ENCODE peak calls at places on chromosome X, in eight cellular contexts. G, S, J, M, W, U, K and C are unnamed samples.

GRCh38 chrX:151153086-151153485 is 23.3 kb upstream of the GPR50 start:
- DNase-seq in G (no peak), S (no peak), J (no peak), M (no peak), W (no peak), U (peak), K (peak), C (no peak)

GRCh38 chrX:49644991-49645637 is 46.3 kb downstream of the GAGE1 start:
- DNase-seq in G (no peak), S (no peak), J (no peak), M (no peak), W (no peak), U (no peak), K (no peak), C (no peak)

GRCh38 chrX:48972214-48973164 is 845 bp upstream of the KCND1 start:
- DNase-seq in G (no peak), S (no peak), J (peak), M (peak), W (peak), U (peak), K (peak), C (peak)

GRCh38 chrX:13440166-13440565 is 120.3 kb upstream of the ATXN3L start:
- DNase-seq in G (no peak), S (no peak), J (no peak), M (no peak), W (no peak), U (no peak), K (no peak), C (no peak)

GRCh38 chrX:120819126-120819525 is 56.5 kb downstream of the CT47B1 start:
- DNase-seq in G (no peak), S (no peak), J (no peak), M (no peak), W (no peak), U (no peak), K (no peak), C (no peak)

GRCh38 chrX:51905711-51906110 is 12.3 kb downstream of the MAGED1 start:
- DNase-seq in G (no peak), S (no peak), J (no peak), M (no peak), W (no peak), U (no peak), K (no peak), C (no peak)

GRCh38 chrX:68828740-68829593 is at the start of gene EFNB1:
- DNase-seq in G (peak), S (peak), J (peak), M (peak), W (peak), U (peak), K (peak), C (peak)

GRCh38 chrX:40877869-40878268 is 142.5 kb upstream of the MED14 start:
- DNase-seq in G (no peak), S (peak), J (no peak), M (no peak), W (peak), U (no peak), K (no peak), C (no peak)

GRCh38 chrX:64192040-64192439 is 13.5 kb downstream of the AMER1 start:
- DNase-seq in G (no peak), S (no peak), J (no peak), M (no peak), W (no peak), U (no peak), K (no peak), C (no peak)

GRCh38 chrX:135087867-135088266 is 32.5 kb downstream of the ETDB start:
- DNase-seq in G (no peak), S (no peak), J (no peak), M (no peak), W (no peak), U (no peak), K (no peak), C (no peak)

GRCh38 chrX:14030248-14030592 is 528 bp upstream of the GEMIN8 start:
- DNase-seq in G (peak), S (no peak), J (no peak), M (no peak), W (no peak), U (no peak), K (no peak), C (no peak)

GRCh38 chrX:25009407-25009806 is 6.4 kb downstream of the ARX start:
- DNase-seq in G (no peak), S (no peak), J (no peak), M (no peak), W (no peak), U (no peak), K (no peak), C (no peak)

GRCh38 chrX:149511081-149511480 is 6.0 kb upstream of the IDS start:
- DNase-seq in G (no peak), S (peak), J (no peak), M (no peak), W (no peak), U (no peak), K (no peak), C (no peak)

GRCh38 chrX:116306218-116306617 is 130.2 kb upstream of the SLC6A14 start:
- DNase-seq in G (no peak), S (no peak), J (no peak), M (no peak), W (no peak), U (no peak), K (no peak), C (no peak)

GRCh38 chrX:2401201-2401589 is 99.6 kb downstream of the DHRSX start:
- DNase-seq in G (no peak), S (no peak), J (no peak), M (no peak), W (no peak), U (no peak), K (no peak), C (no peak)

GRCh38 chrX:119981286-119982070 is 37.9 kb upstream of the NKAP start:
- DNase-seq in G (no peak), S (peak), J (no peak), M (no peak), W (no peak), U (peak), K (peak), C (no peak)

GRCh38 chrX:77561372-77561771 is 114.2 kb downstream of the FGF16 start:
- DNase-seq in G (no peak), S (no peak), J (no peak), M (no peak), W (no peak), U (no peak), K (no peak), C (no peak)

GRCh38 chrX:13398073-13398823 is 78.4 kb upstream of the ATXN3L start:
- DNase-seq in G (peak), S (peak), J (no peak), M (no peak), W (no peak), U (peak), K (peak), C (no peak)

GRCh38 chrX:107708762-107709161 is 66.8 kb downstream of the TSC22D3 start:
- DNase-seq in G (peak), S (no peak), J (no peak), M (no peak), W (no peak), U (no peak), K (no peak), C (no peak)

GRCh38 chrX:24395775-24396174 is 35.3 kb downstream of the SUPT20HL1 start:
- DNase-seq in G (peak), S (peak), J (peak), M (no peak), W (peak), U (peak), K (peak), C (peak)

GRCh38 chrX:103628386-103629290 is at the start of gene TCEAL1:
- DNase-seq in G (no peak), S (peak), J (peak), M (peak), W (peak), U (no peak), K (peak), C (peak)

GRCh38 chrX:155876704-155877103 is 4.4 kb upstream of the VAMP7 start:
- DNase-seq in G (no peak), S (no peak), J (no peak), M (no peak), W (no peak), U (no peak), K (no peak), C (no peak)

GRCh38 chrX:17590892-17591740 is 146.2 kb upstream of the SCML1 start:
- DNase-seq in G (no peak), S (peak), J (no peak), M (peak), W (no peak), U (peak), K (peak), C (peak)

GRCh38 chrX:154349359-154349935 is 25.0 kb downstream of the FLNA start:
- DNase-seq in G (no peak), S (no peak), J (peak), M (no peak), W (no peak), U (no peak), K (no peak), C (no peak)